ENCODE peak calls at places on chromosomes 1 and 21, in eight cellular contexts. C is ascending aorta; R is IMR-90; K is CD4-positive, alpha-beta memory T cell; U is CD4-positive, CD25-positive, alpha-beta regulatory T cell; A is keratinocyte; P is ovary; F is Peyer's patch. S is an unnamed sample.

GRCh38 chr1:54190526-54190925 is 9.3 kb downstream of the CYB5RL start:
- DNase-seq in C (no peak), R (no peak), K (no peak), U (no peak), A (no peak), P (no peak), F (no peak), S (no peak)

GRCh38 chr1:21665711-21666571 is 3.2 kb downstream of the RAP1GAP start:
- DNase-seq in C (no peak), R (peak; percentile 7), K (no peak), U (no peak), A (no peak), P (no peak), F (no peak), S (no peak)

GRCh38 chr1:42925132-42925769 is 33.4 kb downstream of the SLC2A1 start:
- DNase-seq in C (no peak), R (no peak), K (no peak), U (no peak), A (no peak), P (no peak), F (no peak), S (no peak)

GRCh38 chr1:207988326-207989005 is 77.5 kb upstream of the CD34 start:
- DNase-seq in C (no peak), R (no peak), K (no peak), U (no peak), A (no peak), P (no peak), F (no peak), S (no peak)

GRCh38 chr1:2022063-2022770 is 3.1 kb downstream of the GABRD start:
- DNase-seq in C (no peak), R (no peak), K (no peak), U (no peak), A (no peak), P (no peak), F (no peak), S (no peak)

GRCh38 chr1:207304710-207305151 is 16.7 kb upstream of the CD55 start:
- DNase-seq in C (no peak), R (peak; percentile 74), K (no peak), U (no peak), A (no peak), P (no peak), F (no peak), S (no peak)

GRCh38 chr21:26432410-26432809 is 140.7 kb downstream of the CYYR1 start:
- DNase-seq in C (no peak), R (no peak), K (no peak), U (no peak), A (no peak), P (no peak), F (no peak), S (no peak)

GRCh38 chr1:210467440-210468040 is 138.8 kb downstream of the HHAT start:
- DNase-seq in C (no peak), R (peak; percentile 1), K (no peak), U (no peak), A (no peak), P (no peak), F (no peak), S (no peak)

GRCh38 chr1:93801471-93801870 is 77.5 kb downstream of the DNTTIP2 start:
- DNase-seq in C (no peak), R (peak; percentile 81), K (no peak), U (no peak), A (no peak), P (no peak), F (no peak), S (no peak)

GRCh38 chr1:18948048-18948912 is 8.2 kb downstream of the IFFO2 start:
- DNase-seq in C (peak; percentile 58), R (no peak), K (peak; percentile 81), U (peak; percentile 62), A (no peak), P (no peak), F (peak; percentile 64), S (peak; percentile 47)

GRCh38 chr1:87226341-87226760 is 102.3 kb upstream of the LMO4 start:
- DNase-seq in C (peak; percentile 11), R (peak; percentile 100), K (no peak), U (no peak), A (peak; percentile 89), P (peak; percentile 38), F (peak; percentile 21), S (no peak)

GRCh38 chr1:27569506-27570382 is 34.2 kb downstream of the AHDC1 start:
- DNase-seq in C (no peak), R (no peak), K (peak; percentile 9), U (no peak), A (no peak), P (peak; percentile 46), F (no peak), S (no peak)

GRCh38 chr1:81733465-81733864 is 67.3 kb upstream of the ADGRL2 start:
- DNase-seq in C (no peak), R (no peak), K (no peak), U (no peak), A (no peak), P (no peak), F (no peak), S (no peak)

GRCh38 chr1:36203554-36204346 is 20.5 kb upstream of the THRAP3 start:
- DNase-seq in C (peak; percentile 36), R (peak; percentile 52), K (no peak), U (no peak), A (no peak), P (peak; percentile 35), F (no peak), S (no peak)

DNA sequence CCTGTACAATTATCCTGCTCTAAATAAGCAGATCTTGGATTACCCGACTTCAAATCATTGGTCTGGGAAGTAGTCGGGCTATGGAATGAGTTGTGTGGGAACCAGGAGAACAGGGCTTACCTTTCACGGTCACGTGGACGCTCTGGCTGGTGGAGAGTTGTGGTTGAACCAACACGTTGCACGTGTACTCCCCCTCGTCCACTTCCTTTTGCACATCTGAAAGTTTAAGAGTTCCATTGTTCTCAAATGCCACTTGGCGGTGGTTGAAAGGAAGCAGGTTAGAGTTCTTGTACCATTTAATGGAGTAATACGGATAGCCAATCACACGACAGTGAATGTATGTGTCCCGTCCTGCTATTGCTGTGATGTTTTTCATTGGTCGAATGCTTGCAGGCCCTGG is 470.7 kb downstream of the PCP4 start:
- DNase-seq in C (no peak), R (no peak), K (no peak), U (no peak), A (no peak), P (no peak), F (no peak), S (no peak)
- H3K9me3 ChIP-seq in C (no peaks in the 10 kb centered on the region), R (peaks cover 18% of the 10 kb centered on the region), K (no peaks in the 10 kb centered on the region), U (no peaks in the 10 kb centered on the region), A (no peaks in the 10 kb centered on the region), P (no peaks in the 10 kb centered on the region), F (no peaks in the 10 kb centered on the region), S (no peaks in the 10 kb centered on the region)

GRCh38 chr1:30145723-30146263 is 577.6 kb downstream of the MATN1 start:
- DNase-seq in C (no peak), R (no peak), K (no peak), U (no peak), A (no peak), P (no peak), F (no peak), S (no peak)
- H3K9me3 ChIP-seq in C (no peaks in the 10 kb centered on the region), R (no peaks in the 10 kb centered on the region), K (no peaks in the 10 kb centered on the region), U (no peaks in the 10 kb centered on the region), A (no peaks in the 10 kb centered on the region), P (no peaks in the 10 kb centered on the region), F (no peaks in the 10 kb centered on the region), S (no peaks in the 10 kb centered on the region)

GRCh38 chr21:39972976-39973375 is 105.7 kb downstream of the PCP4 start:
- DNase-seq in C (no peak), R (no peak), K (no peak), U (no peak), A (no peak), P (no peak), F (no peak), S (no peak)
- H3K9me3 ChIP-seq in C (no peaks in the 10 kb centered on the region), R (peaks cover 35% of the 10 kb centered on the region), K (no peaks in the 10 kb centered on the region), U (peaks cover 1% of the 10 kb centered on the region), A (no peaks in the 10 kb centered on the region), P (no peaks in the 10 kb centered on the region), F (no peaks in the 10 kb centered on the region), S (no peaks in the 10 kb centered on the region)

GRCh38 chr21:9753943-9754342 is 767.4 kb upstream of the TPTE start:
- DNase-seq in C (no peak), R (no peak), K (no peak), U (no peak), A (no peak), P (no peak), F (no peak), S (no peak)

GRCh38 chr21:9755611-9756010 is 765.8 kb upstream of the TPTE start:
- DNase-seq in C (no peak), R (no peak), K (no peak), U (no peak), A (no peak), P (no peak), F (no peak), S (no peak)

DNA sequence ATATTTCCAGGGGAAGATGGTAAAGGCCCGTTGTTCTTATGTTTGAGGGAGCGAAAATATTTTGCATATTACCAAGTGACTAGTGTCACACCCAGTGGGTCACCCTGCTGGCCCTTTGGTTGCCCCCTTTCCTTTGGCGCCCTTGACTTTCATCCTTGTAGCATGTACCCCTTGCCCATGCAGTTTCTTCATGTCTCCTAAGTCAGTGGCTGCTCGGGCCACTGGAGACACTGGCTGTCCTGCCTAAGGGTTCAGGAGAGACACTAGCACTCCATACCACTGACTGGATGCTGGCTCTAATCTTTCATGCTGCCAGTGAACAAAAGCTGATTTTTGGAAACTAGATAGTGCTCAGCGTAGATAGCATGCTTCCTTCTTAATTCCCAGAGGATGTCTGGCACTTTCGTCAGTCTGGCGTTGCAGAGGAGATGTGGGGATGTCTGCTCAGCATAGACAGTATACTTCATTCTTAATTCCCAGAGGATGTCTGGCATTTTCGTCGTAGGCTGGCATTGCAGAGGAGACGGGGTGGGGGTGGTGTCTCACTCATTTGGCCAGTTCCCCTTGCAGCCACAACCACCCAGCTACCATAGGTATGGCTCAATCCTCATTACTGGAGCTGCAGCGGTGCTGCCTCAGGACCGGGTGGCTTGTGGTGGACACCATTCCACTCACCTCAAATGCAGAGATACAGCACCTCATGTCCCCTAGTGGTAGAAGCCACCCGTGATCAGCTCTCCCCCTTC is 770.9 kb upstream of the TPTE start:
- DNase-seq in C (no peak), R (no peak), K (no peak), U (no peak), A (no peak), P (no peak), F (no peak), S (no peak)
- H3K9me3 ChIP-seq in C (no peaks in the 10 kb centered on the region), R (peaks cover 38% of the 10 kb centered on the region), K (peaks cover 10% of the 10 kb centered on the region), U (peaks cover 5% of the 10 kb centered on the region), A (peaks cover 21% of the 10 kb centered on the region), P (no peaks in the 10 kb centered on the region), F (peaks cover 12% of the 10 kb centered on the region), S (no peaks in the 10 kb centered on the region)

GRCh38 chr1:49293016-49293415 is 516.3 kb upstream of the BEND5 start:
- DNase-seq in C (no peak), R (no peak), K (no peak), U (no peak), A (no peak), P (no peak), F (no peak), S (no peak)
- H3K9me3 ChIP-seq in C (no peaks in the 10 kb centered on the region), R (peaks cover 24% of the 10 kb centered on the region), K (no peaks in the 10 kb centered on the region), U (no peaks in the 10 kb centered on the region), A (peaks cover 4% of the 10 kb centered on the region), P (no peaks in the 10 kb centered on the region), F (no peaks in the 10 kb centered on the region), S (no peaks in the 10 kb centered on the region)

S was measured in T-helper 17 cell.